ENCODE peak calls at places on chromosomes 1 and 21, in four cellular contexts. One of them, this sample, is unnamed.

GRCh38 chr1:202498542-202498941 is 150.0 kb downstream of the PPP1R12B start:
- DNase-seq in activated CD8-positive, alpha-beta memory T cell treated with anti-CD3 and anti-CD28 coated beads for 24 hours: no peak
- DNase-seq in activated CD4-positive, CD25-positive, alpha-beta regulatory T cell treated with anti-CD3 and anti-CD28 coated beads, Interleukin-2, amount 50 U/mL, for 16 hours: no peak
- DNase-seq in stimulated activated CD4-positive, alpha-beta T cell treated with anti-CD3 and anti-CD28 coated beads, TNF-alpha, amount 100 ng/mL, for 4 hours: no peak
- DNase-seq in this sample: peak

GRCh38 chr1:11518016-11518670 is 39.2 kb downstream of the DISP3 start:
- DNase-seq in activated CD8-positive, alpha-beta memory T cell treated with anti-CD3 and anti-CD28 coated beads for 24 hours: no peak
- DNase-seq in activated CD4-positive, CD25-positive, alpha-beta regulatory T cell treated with anti-CD3 and anti-CD28 coated beads, Interleukin-2, amount 50 U/mL, for 16 hours: no peak
- DNase-seq in stimulated activated CD4-positive, alpha-beta T cell treated with anti-CD3 and anti-CD28 coated beads, TNF-alpha, amount 100 ng/mL, for 4 hours: no peak
- DNase-seq in this sample: no peak

GRCh38 chr1:200037904-200038644 is 10.6 kb downstream of the NR5A2 start:
- DNase-seq in activated CD8-positive, alpha-beta memory T cell treated with anti-CD3 and anti-CD28 coated beads for 24 hours: no peak
- DNase-seq in activated CD4-positive, CD25-positive, alpha-beta regulatory T cell treated with anti-CD3 and anti-CD28 coated beads, Interleukin-2, amount 50 U/mL, for 16 hours: no peak
- DNase-seq in stimulated activated CD4-positive, alpha-beta T cell treated with anti-CD3 and anti-CD28 coated beads, TNF-alpha, amount 100 ng/mL, for 4 hours: no peak
- DNase-seq in this sample: no peak

GRCh38 chr21:44285547-44285992 is at the start of gene AIRE:
- DNase-seq in activated CD8-positive, alpha-beta memory T cell treated with anti-CD3 and anti-CD28 coated beads for 24 hours: no peak
- DNase-seq in activated CD4-positive, CD25-positive, alpha-beta regulatory T cell treated with anti-CD3 and anti-CD28 coated beads, Interleukin-2, amount 50 U/mL, for 16 hours: no peak
- DNase-seq in stimulated activated CD4-positive, alpha-beta T cell treated with anti-CD3 and anti-CD28 coated beads, TNF-alpha, amount 100 ng/mL, for 4 hours: no peak
- DNase-seq in this sample: no peak

GRCh38 chr1:11925938-11926292 is 312 bp downstream of the KIAA2013 start:
- DNase-seq in activated CD8-positive, alpha-beta memory T cell treated with anti-CD3 and anti-CD28 coated beads for 24 hours: no peak
- DNase-seq in activated CD4-positive, CD25-positive, alpha-beta regulatory T cell treated with anti-CD3 and anti-CD28 coated beads, Interleukin-2, amount 50 U/mL, for 16 hours: no peak
- DNase-seq in stimulated activated CD4-positive, alpha-beta T cell treated with anti-CD3 and anti-CD28 coated beads, TNF-alpha, amount 100 ng/mL, for 4 hours: no peak
- DNase-seq in this sample: no peak

GRCh38 chr21:19510057-19510456 is 1106.5 kb upstream of the TMPRSS15 start:
- DNase-seq in activated CD8-positive, alpha-beta memory T cell treated with anti-CD3 and anti-CD28 coated beads for 24 hours: no peak
- DNase-seq in activated CD4-positive, CD25-positive, alpha-beta regulatory T cell treated with anti-CD3 and anti-CD28 coated beads, Interleukin-2, amount 50 U/mL, for 16 hours: no peak
- DNase-seq in stimulated activated CD4-positive, alpha-beta T cell treated with anti-CD3 and anti-CD28 coated beads, TNF-alpha, amount 100 ng/mL, for 4 hours: no peak
- DNase-seq in this sample: no peak

GRCh38 chr1:42259059-42259738 is 75.8 kb downstream of the FOXJ3 start:
- DNase-seq in activated CD8-positive, alpha-beta memory T cell treated with anti-CD3 and anti-CD28 coated beads for 24 hours: no peak
- DNase-seq in activated CD4-positive, CD25-positive, alpha-beta regulatory T cell treated with anti-CD3 and anti-CD28 coated beads, Interleukin-2, amount 50 U/mL, for 16 hours: no peak
- DNase-seq in stimulated activated CD4-positive, alpha-beta T cell treated with anti-CD3 and anti-CD28 coated beads, TNF-alpha, amount 100 ng/mL, for 4 hours: no peak
- DNase-seq in this sample: no peak

GRCh38 chr1:40898434-40898900 is 36.3 kb upstream of the CITED4 start:
- DNase-seq in activated CD8-positive, alpha-beta memory T cell treated with anti-CD3 and anti-CD28 coated beads for 24 hours: no peak
- DNase-seq in activated CD4-positive, CD25-positive, alpha-beta regulatory T cell treated with anti-CD3 and anti-CD28 coated beads, Interleukin-2, amount 50 U/mL, for 16 hours: no peak
- DNase-seq in stimulated activated CD4-positive, alpha-beta T cell treated with anti-CD3 and anti-CD28 coated beads, TNF-alpha, amount 100 ng/mL, for 4 hours: no peak
- DNase-seq in this sample: peak

GRCh38 chr1:89112871-89113613 is 12.9 kb downstream of the GBP2 start:
- DNase-seq in activated CD8-positive, alpha-beta memory T cell treated with anti-CD3 and anti-CD28 coated beads for 24 hours: no peak
- DNase-seq in activated CD4-positive, CD25-positive, alpha-beta regulatory T cell treated with anti-CD3 and anti-CD28 coated beads, Interleukin-2, amount 50 U/mL, for 16 hours: no peak
- DNase-seq in stimulated activated CD4-positive, alpha-beta T cell treated with anti-CD3 and anti-CD28 coated beads, TNF-alpha, amount 100 ng/mL, for 4 hours: no peak
- DNase-seq in this sample: no peak